ENCODE peak calls at places on chromosomes 6 and 20, in five cellular contexts. T is adrenal gland, N is trophoblast cell, O is Peyer's patch, D is neural progenitor cell. Z is an unnamed sample. For H3K4me1 and H3K9me3, the result is how much of the 10 kb centered on the place peaks cover.

GRCh38 chr6:163533443-163533842 is 118.9 kb downstream of the QKI start:
- DNase-seq in D (no peak), T (peak), N (peak), O (no peak), Z (no peak)

GRCh38 chr20:57509665-57510237 is 15.2 kb downstream of the CTCFL start:
- DNase-seq in N (no peak), O (no peak), D (peak), T (peak), Z (no peak)

GRCh38 chr6:129748901-129749748 is 39.1 kb upstream of the ARHGAP18 start:
- DNase-seq in O (no peak), T (no peak), D (no peak), N (no peak), Z (no peak)

GRCh38 chr6:80528115-80528514 is 421.6 kb downstream of the BCKDHB start:
- DNase-seq in T (no peak), N (no peak), O (no peak), D (no peak), Z (no peak)

GRCh38 chr20:5722927-5723326 is 27.3 kb upstream of the SHLD1 start:
- DNase-seq in T (no peak), D (no peak), O (no peak), N (no peak), Z (no peak)

GRCh38 chr6:108200631-108201030 is 34.8 kb downstream of the NR2E1 start:
- DNase-seq in N (no peak), O (no peak), T (no peak), D (no peak), Z (no peak)

GRCh38 chr6:137494281-137494966 is at the start of gene OLIG3:
- DNase-seq in D (peak), O (no peak), N (no peak), T (no peak), Z (no peak)

GRCh38 chr6:136146130-136146529 is 104.0 kb downstream of the MTFR2 start:
- DNase-seq in O (no peak), D (no peak), T (peak), N (no peak), Z (no peak)

GRCh38 chr6:142378138-142378875 is 76.5 kb downstream of the ADGRG6 start:
- DNase-seq in O (no peak), D (no peak), T (peak), N (peak), Z (peak)

GRCh38 chr20:10428008-10428407 is 6.0 kb downstream of the MKKS start:
- DNase-seq in N (no peak), O (no peak), D (no peak), T (no peak), Z (no peak)

GRCh38 chr6:15081437-15081836 is 164.4 kb upstream of the JARID2 start:
- DNase-seq in N (no peak), T (no peak), O (no peak), D (no peak), Z (no peak)

GRCh38 chr6:37381579-37381978 is 27.8 kb downstream of the RNF8 start:
- DNase-seq in D (peak), O (no peak), N (peak), T (peak), Z (peak)

GRCh38 chr20:63696311-63696627 is 183 bp upstream of the TNFRSF6B start:
- DNase-seq in D (peak), T (no peak), N (no peak), O (peak), Z (no peak)

GRCh38 chr6:140540743-140541142 is 1166.3 kb upstream of the CITED2 start:
- DNase-seq in N (no peak), O (no peak), D (no peak), T (no peak), Z (no peak)

GRCh38 chr20:33309631-33310030 is 26.6 kb downstream of the BPIFB1 start:
- DNase-seq in O (no peak), D (no peak), N (no peak), T (no peak), Z (no peak)

GRCh38 chr6:3305216-3305565 is 46.4 kb downstream of the PSMG4 start:
- DNase-seq in N (no peak), T (no peak), D (no peak), O (no peak), Z (no peak)

GRCh38 chr20:64065973-64066341 is 3.0 kb downstream of the TCEA2 start:
- DNase-seq in O (no peak), N (no peak), D (no peak), T (peak), Z (no peak)

GRCh38 chr6:166997768-166998255 is 1.4 kb upstream of the CEP43 start:
- DNase-seq in O (peak), T (peak), N (peak), D (peak), Z (peak)

GRCh38 chr6:11700118-11700718 is 78.4 kb downstream of the ADTRP start:
- DNase-seq in N (no peak), O (no peak), T (peak), D (peak), Z (no peak)

GRCh38 chr20:40279390-40279789 is 409.6 kb downstream of the MAFB start:
- DNase-seq in T (peak), D (no peak), O (no peak), N (peak), Z (no peak)

GRCh38 chr6:128131566-128131965 is 230.7 kb upstream of the THEMIS start:
- DNase-seq in D (no peak), O (no peak), T (no peak), N (no peak), Z (no peak)

GRCh38 chr6:4858194-4859028 is 82.2 kb downstream of the CDYL start:
- DNase-seq in N (no peak), D (no peak), T (no peak), O (no peak), Z (no peak)

GRCh38 chr6:137982418-137983189 is 115.5 kb downstream of the TNFAIP3 start:
- DNase-seq in O (no peak), N (no peak), D (no peak), T (no peak), Z (no peak)

GRCh38 chr20:53657732-53658131 is 64.1 kb upstream of the ZNF217 start:
- DNase-seq in N (no peak), T (no peak), O (no peak), D (peak), Z (no peak)

GRCh38 chr20:16749573-16749972 is 1.4 kb downstream of the OTOR start:
- DNase-seq in N (no peak), T (no peak), D (peak), O (no peak), Z (no peak)

GRCh38 chr6:42338573-42339218 is 113.0 kb downstream of the TRERF1 start:
- DNase-seq in N (no peak), T (peak), D (no peak), O (no peak), Z (no peak)

GRCh38 chr6:42709871-42710270 is 12.5 kb downstream of the PRPH2 start:
- DNase-seq in T (no peak), O (no peak), N (no peak), D (no peak), Z (no peak)

GRCh38 chr6:161418458-161418945 is 144.6 kb upstream of the AGPAT4 start:
- DNase-seq in T (peak), D (peak), N (peak), O (no peak), Z (no peak)

GRCh38 chr6:125277838-125278237 is 23.9 kb downstream of the HDDC2 start:
- DNase-seq in O (no peak), N (no peak), T (no peak), D (no peak), Z (no peak)

GRCh38 chr6:166572370-166573261 is 13.9 kb downstream of the RAMACL start:
- DNase-seq in O (no peak), N (no peak), D (peak), T (no peak), Z (peak)

GRCh38 chr6:83593395-83593785 is 81.1 kb downstream of the PRSS35 start:
- DNase-seq in T (no peak), N (no peak), D (no peak), O (no peak), Z (no peak)

GRCh38 chr20:42204261-42204660 is 586.1 kb upstream of the CHD6 start:
- DNase-seq in N (no peak), O (no peak), T (peak), D (peak), Z (no peak)

GRCh38 chr6:163281661-163282060 is 132.9 kb upstream of the QKI start:
- DNase-seq in D (no peak), T (no peak), N (peak), O (no peak), Z (no peak)

GRCh38 chr20:62305765-62306431 is 3.1 kb downstream of the ADRM1 start:
- DNase-seq in T (no peak), O (no peak), N (no peak), D (no peak), Z (no peak)

GRCh38 chr6:235763-236360 is 56.4 kb upstream of the DUSP22 start:
- DNase-seq in D (peak), N (no peak), O (no peak), T (peak), Z (no peak)

GRCh38 chr6:25889877-25890853 is 16.1 kb upstream of the SLC17A3 start:
- DNase-seq in N (peak), O (no peak), D (peak), T (peak), Z (no peak)

GRCh38 chr6:84137051-84137375 is 90.4 kb downstream of the CEP162 start:
- DNase-seq in N (no peak), O (no peak), T (no peak), D (no peak), Z (no peak)

GRCh38 chr6:36241728-36242127 is 28.1 kb upstream of the PNPLA1 start:
- DNase-seq in D (no peak), N (no peak), O (no peak), T (no peak), Z (no peak)

GRCh38 chr20:25044660-25045342 is 13.1 kb downstream of the ACSS1 start:
- DNase-seq in T (no peak), N (no peak), O (peak), D (no peak), Z (no peak)

GRCh38 chr20:59938221-59938620 is 1.9 kb downstream of the PPP1R3D start:
- DNase-seq in T (peak), O (no peak), D (no peak), N (peak), Z (no peak)
- H3K4me1 ChIP-seq in T (half or more), O (under half), D (under half), N (under half), Z (under half)

GRCh38 chr20:49282584-49283171 is 4.8 kb upstream of the ZNFX1 start:
- DNase-seq in N (no peak), T (no peak), D (peak), O (no peak), Z (no peak)

GRCh38 chr20:49280463-49281058 is 2.7 kb upstream of the ZNFX1 start:
- DNase-seq in O (no peak), D (no peak), N (no peak), T (no peak), Z (no peak)

GRCh38 chr20:49281913-49282467 is 4.1 kb upstream of the ZNFX1 start:
- DNase-seq in T (no peak), N (no peak), O (no peak), D (no peak), Z (no peak)

GRCh38 chr20:49279677-49280462 is 2.0 kb upstream of the ZNFX1 start:
- DNase-seq in O (no peak), N (no peak), T (no peak), D (no peak), Z (no peak)

DNA sequence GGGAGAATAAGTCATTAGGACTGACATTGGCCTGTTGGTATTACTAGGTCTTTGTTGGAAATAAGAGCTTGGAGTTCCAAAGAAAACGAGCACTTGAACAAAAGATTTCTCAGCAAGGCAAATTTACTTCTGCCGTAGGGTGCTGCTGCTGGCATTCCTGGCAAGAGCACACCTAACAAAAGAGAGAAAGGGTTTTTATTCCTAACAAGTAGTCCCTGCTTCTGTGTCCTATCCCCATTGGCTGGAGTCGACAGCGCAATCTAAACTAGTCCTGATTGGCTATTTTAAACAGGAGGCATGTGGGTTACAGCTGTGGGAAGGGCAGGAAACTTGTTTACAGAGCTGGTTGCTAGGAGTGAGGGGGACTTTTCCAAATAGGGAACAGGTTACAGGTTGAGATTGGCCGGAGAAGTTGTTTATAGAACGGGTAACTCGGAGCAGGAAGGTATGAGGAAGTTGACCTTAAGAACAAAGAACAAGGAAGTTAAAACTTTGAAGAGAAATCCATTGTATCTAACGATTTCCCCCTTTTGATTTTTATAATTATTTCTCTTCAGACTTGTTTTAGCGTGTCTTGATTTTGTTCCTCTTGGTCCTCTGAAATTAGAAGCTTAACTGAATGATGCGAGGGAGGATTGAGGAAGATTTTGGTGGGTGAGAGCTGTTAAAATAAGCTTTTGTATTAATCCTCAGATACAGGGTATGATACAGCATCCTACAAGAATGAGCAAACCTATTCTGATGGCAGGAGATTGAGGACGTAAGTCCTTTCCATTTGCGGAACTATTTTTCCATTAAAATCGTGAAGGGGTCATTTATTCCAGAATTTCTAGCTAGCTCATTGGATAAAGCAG is 3.4 kb upstream of the ZNFX1 start:
- DNase-seq in O (no peak), T (no peak), D (peak), N (peak), Z (no peak)
- H3K9me3 ChIP-seq in O (under half), T (under half), D (under half), N (under half), Z (under half)

DNA sequence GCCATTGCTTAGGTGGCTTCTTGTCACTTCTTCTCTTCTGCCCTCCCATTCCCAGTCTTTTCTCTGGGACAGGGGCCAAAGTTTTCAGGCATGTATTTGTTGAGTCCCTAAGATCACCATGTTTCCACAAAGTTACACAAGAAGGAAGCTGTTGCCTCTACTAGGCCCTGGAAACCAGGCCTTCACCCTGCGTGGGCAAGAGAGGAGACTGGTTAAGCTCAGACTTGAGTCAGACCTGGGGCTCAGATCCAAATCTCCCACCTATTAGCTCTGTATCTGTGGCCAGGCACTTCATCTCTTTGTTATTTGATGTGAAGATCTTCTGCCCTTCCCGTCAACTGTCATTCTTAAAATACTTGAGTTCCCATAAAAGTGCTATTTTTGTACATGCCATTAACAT is 154.6 kb downstream of the SASH1 start:
- DNase-seq in O (no peak), N (peak), D (no peak), T (no peak), Z (no peak)
- H3K4me1 ChIP-seq in O (under half), N (under half), D (under half), T (under half), Z (under half)

GRCh38 chr6:19205076-19205475 is 632.1 kb upstream of the ID4 start:
- DNase-seq in O (peak), D (no peak), T (no peak), N (no peak), Z (no peak)
- H3K9me3 ChIP-seq in O (under half), D (under half), T (under half), N (under half), Z (under half)

GRCh38 chr20:17875981-17876385 is 92.6 kb downstream of the SNX5 start:
- DNase-seq in D (peak), O (no peak), N (no peak), T (no peak), Z (no peak)
- H3K4me1 ChIP-seq in D (under half), O (under half), N (under half), T (under half), Z (under half)

Z was measured in lung.